ENCODE peak calls at places on chromosomes 11 and 22, in four cellular contexts. I is H1, G is HepG2, U is GM12878. C is an unnamed sample. For H3K4me1, the result is how much of the 10 kb centered on the place peaks cover.

GRCh38 chr11:70501026-70501901 is 102.9 kb downstream of the CTTN start:
- DNase-seq in I (no peak), G (no peak), U (no peak), C (no peak)

GRCh38 chr11:65927904-65928397 is 8.7 kb downstream of the DRAP1 start:
- DNase-seq in I (no peak), G (no peak), U (peak), C (no peak)

GRCh38 chr11:44680982-44681597 is 45.7 kb upstream of the TSPAN18 start:
- DNase-seq in I (no peak), G (no peak), U (no peak), C (peak)

GRCh38 chr11:79201637-79202347 is 239.0 kb downstream of the TENM4 start:
- DNase-seq in I (no peak), G (no peak), U (peak), C (no peak)

GRCh38 chr11:111969344-111969743 is 32.2 kb downstream of the DIXDC1 start:
- DNase-seq in I (no peak), G (no peak), U (no peak), C (no peak)

GRCh38 chr11:10349806-10350205 is 44.9 kb downstream of the ADM start:
- DNase-seq in I (no peak), G (no peak), U (no peak), C (no peak)

GRCh38 chr11:48167380-48167779 is 49.2 kb upstream of the OR4B1 start:
- DNase-seq in I (no peak), G (no peak), U (no peak), C (no peak)

GRCh38 chr11:122512688-122513087 is 142.8 kb upstream of the UBASH3B start:
- DNase-seq in I (no peak), G (no peak), U (no peak), C (no peak)

GRCh38 chr22:29263791-29264216 is 4.0 kb downstream of the RHBDD3 start:
- DNase-seq in I (no peak), G (no peak), U (no peak), C (no peak)

GRCh38 chr11:19359425-19360000 is 118.8 kb upstream of the E2F8 start:
- DNase-seq in I (no peak), G (no peak), U (no peak), C (no peak)

GRCh38 chr11:74682731-74683278 is 48.4 kb downstream of the CHRDL2 start:
- DNase-seq in I (no peak), G (no peak), U (no peak), C (no peak)

GRCh38 chr11:11789735-11790369 is 51.9 kb upstream of the USP47 start:
- DNase-seq in I (no peak), G (no peak), U (no peak), C (no peak)

GRCh38 chr11:1520987-1521349 is 34.4 kb upstream of the MOB2 start:
- DNase-seq in I (no peak), G (no peak), U (no peak), C (no peak)

GRCh38 chr22:42313204-42313603 is 42.8 kb upstream of the TCF20 start:
- DNase-seq in I (no peak), G (no peak), U (no peak), C (no peak)

GRCh38 chr22:33648478-33648877 is 271.8 kb downstream of the LARGE1 start:
- DNase-seq in I (no peak), G (no peak), U (no peak), C (no peak)

GRCh38 chr22:32926600-32926999 is 125.1 kb downstream of the TIMP3 start:
- DNase-seq in I (no peak), G (peak), U (no peak), C (no peak)

GRCh38 chr22:32527756-32528155 is 53.1 kb downstream of the FBXO7 start:
- DNase-seq in I (no peak), G (no peak), U (no peak), C (no peak)

GRCh38 chr11:95042906-95043305 is 6.3 kb upstream of the KDM4F start:
- DNase-seq in I (no peak), G (no peak), U (no peak), C (no peak)

GRCh38 chr11:11505190-11505589 is 116.6 kb downstream of the GALNT18 start:
- DNase-seq in I (no peak), G (no peak), U (no peak), C (no peak)

GRCh38 chr11:73401217-73401923 is 25.2 kb downstream of the RELT start:
- DNase-seq in I (no peak), G (no peak), U (no peak), C (no peak)

GRCh38 chr22:30572840-30573593 is 1.4 kb downstream of the GAL3ST1 start:
- DNase-seq in I (no peak), G (peak), U (no peak), C (no peak)
- H3K4me3 ChIP-seq in I (no peak), G (peak), U (no peak), C (no peak)

DNA sequence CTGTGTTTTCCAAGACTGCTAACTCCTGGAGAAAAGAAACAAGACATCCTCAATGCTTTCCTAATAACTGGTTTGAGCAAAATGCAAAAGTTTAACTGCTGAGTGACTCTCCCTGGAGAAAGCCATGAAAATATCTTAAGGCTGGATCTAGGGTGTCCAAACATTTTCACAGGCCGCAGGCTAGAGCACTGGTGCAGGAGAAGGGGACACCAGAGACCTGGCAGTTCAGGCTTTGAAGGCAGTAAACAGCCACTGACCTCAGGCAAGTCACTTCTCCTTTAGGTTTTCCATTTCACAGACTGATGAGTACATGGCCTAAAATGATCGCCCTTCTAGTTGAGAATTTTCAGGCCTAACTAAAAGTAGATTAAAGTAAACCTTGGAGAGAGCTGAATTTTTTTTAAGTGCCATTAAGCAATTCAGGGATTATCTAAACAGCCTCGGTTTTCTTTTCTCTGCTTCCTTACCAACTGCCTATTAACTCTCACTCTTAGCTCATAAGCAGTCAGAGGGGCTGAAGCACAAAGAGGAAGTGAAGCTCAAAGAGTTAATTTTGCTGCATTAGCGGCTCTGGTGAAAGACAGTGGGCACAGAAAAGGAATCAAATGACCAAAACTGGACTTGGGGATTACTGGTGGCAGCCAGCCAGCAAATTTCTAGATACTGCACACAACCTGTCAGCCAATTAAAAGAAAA is 2.3 kb downstream of the CHKA start:
- DNase-seq in I (no peak), G (no peak), U (peak), C (no peak)
- TF ChIP-seq SUZ12 in I (no peak), G (no peak), U (no peak), C (no peak)

DNA sequence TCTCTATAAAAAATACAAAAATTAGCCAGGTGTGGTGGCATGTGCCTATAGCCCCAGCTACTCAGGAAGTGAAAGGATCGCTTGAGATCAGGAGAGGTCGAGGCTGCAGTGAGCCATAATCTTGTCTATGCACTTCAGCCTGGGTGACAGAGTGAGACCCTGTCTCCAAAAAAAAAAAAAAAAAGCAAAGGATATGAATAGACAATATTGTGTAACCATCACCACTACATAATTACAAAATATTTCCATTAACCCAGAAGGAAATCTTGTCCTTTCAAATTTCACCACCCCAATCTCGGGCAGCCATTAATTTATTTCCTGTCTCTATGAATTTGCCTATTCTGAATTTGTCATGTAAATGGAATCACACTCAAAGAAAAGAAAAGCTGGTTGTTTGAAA is 21.2 kb downstream of the RSF1 start:
- DNase-seq in I (no peak), G (no peak), U (no peak), C (no peak)
- H3K4me1 ChIP-seq in I (under half), G (under half), U (under half), C (under half)

GRCh38 chr11:32581556-32581955 is 2.1 kb upstream of the EIF3M start:
- DNase-seq in I (no peak), G (no peak), U (no peak), C (no peak)

GRCh38 chr11:32586576-32587190 is 3.1 kb downstream of the EIF3M start:
- DNase-seq in I (no peak), G (peak), U (no peak), C (no peak)

GRCh38 chr11:32583451-32584271 is at the start of gene EIF3M:
- DNase-seq in I (peak), G (peak), U (peak), C (peak)

GRCh38 chr11:32580967-32581366 is 2.7 kb upstream of the EIF3M start:
- DNase-seq in I (no peak), G (peak), U (no peak), C (no peak)

GRCh38 chr11:32584921-32585320 is 1.3 kb downstream of the EIF3M start:
- DNase-seq in I (no peak), G (no peak), U (no peak), C (no peak)
- H3K4me3 ChIP-seq in I (peak), G (peak), U (peak), C (peak)

GRCh38 chr11:126561327-126561893 is 205.9 kb downstream of the ST3GAL4 start:
- DNase-seq in I (peak), G (peak), U (no peak), C (peak)
- TF ChIP-seq SUZ12 in I (no peak), G (no peak), U (no peak), C (no peak)

GRCh38 chr22:39315389-39315788 is 4.0 kb downstream of the RPL3 start:
- DNase-seq in I (no peak), G (no peak), U (no peak), C (no peak)
- H3K4me1 ChIP-seq in I (under half), G (half or more), U (under half), C (under half)

C was measured in NT2/D1.